ENCODE peak calls at places on chromosomes 4 and X, in eight cellular contexts. G is Caco-2, N is nephron progenitor cell, T is Daoy, M is H7, X is NCI-H1436, U is hepatocyte, Z is AG04450. D is an unnamed sample.

GRCh38 chr4:114108869-114109268 is 129.4 kb upstream of the ARSJ start:
- DNase-seq in G (no peak), N (no peak), T (peak; percentile 23), M (no peak), X (no peak), U (no peak), Z (peak; percentile 3), D (no peak)

GRCh38 chr4:125444166-125444565 is 129.4 kb downstream of the FAT4 start:
- DNase-seq in G (no peak), N (no peak), T (no peak), M (no peak), X (no peak), U (no peak), Z (no peak), D (no peak)

GRCh38 chrX:140776320-140776719 is 66.8 kb downstream of the LINC00632 start:
- DNase-seq in G (no peak), N (no peak), T (no peak), M (no peak), X (no peak), U (no peak), Z (no peak), D (no peak)

GRCh38 chr4:105215609-105216313 is 69.1 kb downstream of the TET2 start:
- DNase-seq in G (no peak), N (no peak), T (no peak), M (no peak), X (no peak), U (no peak), Z (peak; percentile 26), D (no peak)

GRCh38 chrX:119618439-119618838 is 12.2 kb upstream of the NKRF start:
- DNase-seq in G (no peak), N (no peak), T (no peak), M (no peak), X (no peak), U (no peak), Z (no peak), D (no peak)

GRCh38 chr4:190017357-190018200 is 9.5 kb downstream of the FRG2 start:
- DNase-seq in G (no peak), N (no peak), T (peak; percentile 17), M (peak; percentile 69), X (no peak), U (peak; percentile 7), Z (no peak), D (peak; percentile 46)

GRCh38 chr4:175273995-175274753 is 356.0 kb downstream of the ADAM29 start:
- DNase-seq in G (no peak), N (no peak), T (no peak), M (no peak), X (no peak), U (no peak), Z (no peak), D (no peak)

GRCh38 chr4:120277509-120277908 is 210.9 kb upstream of the MAD2L1 start:
- DNase-seq in G (no peak), N (no peak), T (no peak), M (no peak), X (no peak), U (no peak), Z (no peak), D (no peak)

GRCh38 chr4:31016322-31017061 is 296.3 kb downstream of the PCDH7 start:
- DNase-seq in G (no peak), N (no peak), T (no peak), M (peak; percentile 13), X (no peak), U (no peak), Z (no peak), D (no peak)

GRCh38 chr4:111678466-111678865 is 466.8 kb upstream of the FAM241A start:
- DNase-seq in G (no peak), N (no peak), T (no peak), M (no peak), X (no peak), U (no peak), Z (no peak), D (no peak)

GRCh38 chrX:140572724-140573123 is 67.9 kb upstream of the SOX3 start:
- DNase-seq in G (peak; percentile 24), N (peak; percentile 58), T (peak; percentile 10), M (peak; percentile 54), X (peak; percentile 2), U (peak; percentile 52), Z (no peak), D (peak; percentile 52)

GRCh38 chr4:186948361-186949291 is 225.0 kb upstream of the FAT1 start:
- DNase-seq in G (peak; percentile 42), N (peak; percentile 61), T (peak; percentile 24), M (peak; percentile 64), X (no peak), U (peak; percentile 35), Z (no peak), D (peak; percentile 74)

GRCh38 chr4:2363056-2363719 is 55.3 kb downstream of the ZFYVE28 start:
- DNase-seq in G (peak; percentile 31), N (no peak), T (no peak), M (peak; percentile 54), X (no peak), U (peak; percentile 62), Z (no peak), D (no peak)

GRCh38 chr4:155960522-155960921 is 6.9 kb upstream of the CTSO start:
- DNase-seq in G (no peak), N (no peak), T (no peak), M (no peak), X (no peak), U (no peak), Z (no peak), D (no peak)

GRCh38 chrX:131650637-131651410 is 107.0 kb downstream of the OR13H1 start:
- DNase-seq in G (no peak), N (no peak), T (peak; percentile 18), M (no peak), X (no peak), U (no peak), Z (no peak), D (no peak)

GRCh38 chr4:3531306-3531886 is 826 bp downstream of the LRPAP1 start:
- DNase-seq in G (no peak), N (no peak), T (no peak), M (peak; percentile 76), X (no peak), U (peak; percentile 22), Z (no peak), D (peak; percentile 49)

GRCh38 chr4:169385356-169385755 is 114.6 kb upstream of the SH3RF1 start:
- DNase-seq in G (no peak), N (no peak), T (no peak), M (no peak), X (no peak), U (no peak), Z (peak; percentile 39), D (no peak)

GRCh38 chr4:22906046-22906445 is 213.3 kb downstream of the GBA3 start:
- DNase-seq in G (no peak), N (no peak), T (no peak), M (no peak), X (no peak), U (peak; percentile 13), Z (no peak), D (no peak)

GRCh38 chrX:16559206-16559619 is 90.7 kb upstream of the S100G start:
- DNase-seq in G (no peak), N (no peak), T (no peak), M (no peak), X (no peak), U (no peak), Z (no peak), D (no peak)

GRCh38 chr4:67873116-67873515 is 10.7 kb downstream of the TMPRSS11D start:
- DNase-seq in G (no peak), N (no peak), T (no peak), M (no peak), X (no peak), U (no peak), Z (no peak), D (no peak)

GRCh38 chr4:173857828-173858227 is 327.8 kb upstream of the HAND2 start:
- DNase-seq in G (no peak), N (no peak), T (no peak), M (no peak), X (no peak), U (no peak), Z (no peak), D (no peak)

GRCh38 chr4:7719354-7720174 is 220.1 kb downstream of the AFAP1 start:
- DNase-seq in G (peak; percentile 79), N (peak; percentile 98), T (peak; percentile 44), M (peak; percentile 97), X (peak; percentile 16), U (peak; percentile 80), Z (no peak), D (peak; percentile 90)

D was measured in ecto neural progenitor cell.